ENCODE peak calls at places on chromosomes 13 and 19, in five cellular contexts. U is cardiac muscle cell, L is bronchial epithelial cell, T is progenitor cell of endocrine pancreas, C is uterus. B is an unnamed sample.

GRCh38 chr19:51318687-51319675 is 7.5 kb downstream of the IGLON5 start:
- DNase-seq in U (no peak), T (no peak), C (no peak), L (no peak), B (no peak)

GRCh38 chr13:45068036-45069001 is 52.0 kb upstream of the GTF2F2 start:
- DNase-seq in L (no peak), T (no peak), U (no peak), C (no peak), B (no peak)

GRCh38 chr19:17281391-17282304 is at the start of gene ANKLE1:
- DNase-seq in U (peak), L (no peak), T (no peak), C (no peak), B (peak)

GRCh38 chr19:55618426-55618825 is 5.9 kb downstream of the ZNF784 start:
- DNase-seq in C (no peak), U (no peak), L (no peak), T (no peak), B (no peak)

GRCh38 chr19:10508707-10509106 is 5.6 kb upstream of the KEAP1 start:
- DNase-seq in T (no peak), L (peak), C (no peak), U (no peak), B (no peak)

GRCh38 chr19:956747-957451 is 27.2 kb upstream of the WDR18 start:
- DNase-seq in L (no peak), C (no peak), U (peak), T (no peak), B (no peak)

GRCh38 chr19:16327911-16328823 is 3.5 kb downstream of the KLF2 start:
- DNase-seq in C (peak), T (no peak), L (peak), U (peak), B (no peak)

GRCh38 chr19:56119585-56119978 is 1.5 kb downstream of the ZNF787 start:
- DNase-seq in L (no peak), T (no peak), U (no peak), C (no peak), B (no peak)

GRCh38 chr19:13152356-13152853 is 2.2 kb downstream of the IER2 start:
- DNase-seq in L (no peak), C (no peak), U (no peak), T (no peak), B (no peak)

GRCh38 chr19:57403737-57404537 is 7.0 kb upstream of the ZNF17 start:
- DNase-seq in L (no peak), C (no peak), U (no peak), T (no peak), B (no peak)

DNA sequence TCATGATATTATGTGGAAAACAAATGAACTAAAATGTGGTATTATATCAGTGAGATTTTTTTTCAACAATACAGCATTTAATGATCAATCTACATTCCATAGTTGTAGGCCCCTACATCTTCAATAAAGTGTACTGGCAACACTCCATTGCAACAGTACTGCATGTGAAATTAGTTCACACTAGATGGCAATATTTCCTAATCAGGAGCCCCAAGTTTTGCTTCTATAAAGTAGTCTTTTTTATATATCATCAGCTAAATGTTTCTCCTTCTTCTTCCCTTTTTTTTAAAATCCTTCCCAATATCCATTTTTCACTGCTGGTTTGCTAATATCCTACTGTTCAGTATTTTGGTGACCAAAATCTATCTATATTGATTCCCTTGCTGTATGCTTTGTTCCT is 528.3 kb upstream of the ATXN8OS start:
- DNase-seq in T (no peak), U (no peak), L (no peak), C (no peak), B (no peak)
- TF ChIP-seq CTCF in T (peak), U (no peak), L (no peak), C (no peak), B (no peak)

DNA sequence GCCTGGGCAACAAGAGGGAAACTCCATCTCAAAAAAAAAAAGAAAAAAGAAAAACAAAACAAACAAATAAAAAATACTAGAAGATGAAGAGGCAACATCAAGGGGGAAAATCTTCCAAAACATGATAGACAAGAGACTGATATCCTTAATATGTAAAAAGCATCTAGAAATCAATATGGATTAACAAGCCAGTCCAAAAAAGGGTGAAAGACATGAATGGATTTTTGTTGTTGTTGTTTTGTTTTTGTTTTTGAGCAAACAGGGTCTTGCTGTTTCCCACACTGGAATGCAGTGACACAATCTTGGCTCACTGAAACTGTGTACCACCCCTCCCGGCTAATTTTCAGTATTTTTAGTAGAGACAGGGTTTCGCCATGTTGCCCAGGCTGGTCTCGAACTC is 4.0 kb upstream of the TINCR start:
- DNase-seq in C (no peak), L (no peak), U (no peak), T (no peak), B (no peak)
- TF ChIP-seq CTCF in C (no peak), L (no peak), U (no peak), T (no peak), B (no peak)

GRCh38 chr19:29283366-29283765 is 70.4 kb upstream of the UQCRFS1 start:
- DNase-seq in C (no peak), L (no peak), U (no peak), T (no peak), B (no peak)
- TF ChIP-seq CTCF in C (no peak), L (no peak), U (no peak), T (no peak), B (no peak)

GRCh38 chr19:27828781-27829275 is 1384.1 kb downstream of the UQCRFS1 start:
- DNase-seq in L (no peak), T (no peak), U (no peak), C (no peak), B (no peak)

GRCh38 chr19:27833031-27833430 is 1379.9 kb downstream of the UQCRFS1 start:
- DNase-seq in U (no peak), L (peak), T (no peak), C (no peak), B (no peak)
- TF ChIP-seq CTCF in U (no peak), L (no peak), T (no peak), C (no peak), B (no peak)

GRCh38 chr19:40702337-40703012 is 12.0 kb upstream of the NUMBL start:
- DNase-seq in L (peak), C (peak), T (peak), U (peak), B (peak)
- TF ChIP-seq CTCF in L (peak), C (peak), T (peak), U (peak), B (peak)

GRCh38 chr13:98103942-98104880 is 38.7 kb upstream of the FARP1 start:
- DNase-seq in L (peak), U (no peak), T (no peak), C (no peak), B (no peak)
- TF ChIP-seq CTCF in L (no peak), U (no peak), T (no peak), C (no peak), B (no peak)

B was measured in nephron progenitor cell.